ENCODE peak calls at places on chromosomes 5 and 9, in six cellular contexts. B is neural crest cell; R is DND-41; M is lung; E is CD4-positive, alpha-beta T cell; T is astrocyte of the cerebellum. K is an unnamed sample.

GRCh38 chr5:31186672-31187267 is 6.7 kb upstream of the CDH6 start:
- DNase-seq in B (no peak), E (no peak), R (no peak), T (peak; percentile 36), M (no peak), K (peak; percentile 45)

GRCh38 chr5:120771181-120771580 is 307.1 kb downstream of the PRR16 start:
- DNase-seq in M (no peak), T (no peak), B (no peak), E (no peak), R (no peak), K (no peak)

GRCh38 chr5:177469061-177469628 is 4.3 kb downstream of the DBN1 start:
- DNase-seq in T (no peak), E (no peak), M (no peak), R (no peak), B (peak; percentile 36), K (no peak)

GRCh38 chr5:15191012-15191411 is 309.0 kb upstream of the FBXL7 start:
- DNase-seq in M (no peak), T (no peak), E (no peak), R (no peak), B (no peak), K (no peak)

GRCh38 chr5:173012882-173013281 is 29.3 kb downstream of the ATP6V0E1 start:
- DNase-seq in E (no peak), R (no peak), M (peak; percentile 55), T (no peak), B (no peak), K (no peak)

GRCh38 chr5:159902444-159903121 is 13.7 kb upstream of the ADRA1B start:
- DNase-seq in E (no peak), B (no peak), R (no peak), T (no peak), M (no peak), K (no peak)

GRCh38 chr5:130323804-130324454 is 419.7 kb downstream of the CHSY3 start:
- DNase-seq in R (no peak), M (no peak), B (no peak), E (no peak), T (no peak), K (peak; percentile 10)

GRCh38 chr5:145237843-145238242 is 597.3 kb downstream of the PRELID2 start:
- DNase-seq in R (peak; percentile 30), M (no peak), E (no peak), B (peak; percentile 53), T (peak; percentile 9), K (peak; percentile 7)

GRCh38 chr5:4684946-4685345 is 455.2 kb upstream of the ADAMTS16 start:
- DNase-seq in B (no peak), M (no peak), E (no peak), T (no peak), R (no peak), K (no peak)

GRCh38 chr5:134153657-134154056 is 23.1 kb downstream of the SKP1 start:
- DNase-seq in M (no peak), E (no peak), R (no peak), T (no peak), B (no peak), K (no peak)

GRCh38 chr9:4126184-4126865 is 173.5 kb downstream of the GLIS3 start:
- DNase-seq in M (no peak), T (peak; percentile 86), E (no peak), R (no peak), B (no peak), K (no peak)

GRCh38 chr5:148090780-148091221 is 27.0 kb downstream of the SPINK5 start:
- DNase-seq in B (no peak), E (no peak), T (no peak), R (no peak), M (no peak), K (no peak)

GRCh38 chr5:113271015-113271414 is 163.8 kb downstream of the TSSK1B start:
- DNase-seq in E (no peak), R (no peak), M (no peak), B (no peak), T (no peak), K (no peak)

GRCh38 chr5:163309850-163310365 is 127.5 kb upstream of the CCNG1 start:
- DNase-seq in B (no peak), T (no peak), M (no peak), E (no peak), R (no peak), K (no peak)

GRCh38 chr5:125295405-125295872 is 549.0 kb upstream of the ZNF608 start:
- DNase-seq in B (no peak), T (peak; percentile 15), R (no peak), M (no peak), E (no peak), K (no peak)

GRCh38 chr9:124477211-124478013 is 27.2 kb downstream of the ADGRD2 start:
- DNase-seq in B (peak; percentile 39), T (no peak), R (no peak), M (no peak), E (no peak), K (no peak)

GRCh38 chr9:128084746-128085145 is 16.7 kb downstream of the SLC25A25 start:
- DNase-seq in B (no peak), E (no peak), T (no peak), M (no peak), R (no peak), K (no peak)

GRCh38 chr9:109246533-109246932 is 74.3 kb downstream of the EPB41L4B start:
- DNase-seq in R (no peak), E (no peak), M (no peak), B (no peak), T (no peak), K (no peak)

DNA sequence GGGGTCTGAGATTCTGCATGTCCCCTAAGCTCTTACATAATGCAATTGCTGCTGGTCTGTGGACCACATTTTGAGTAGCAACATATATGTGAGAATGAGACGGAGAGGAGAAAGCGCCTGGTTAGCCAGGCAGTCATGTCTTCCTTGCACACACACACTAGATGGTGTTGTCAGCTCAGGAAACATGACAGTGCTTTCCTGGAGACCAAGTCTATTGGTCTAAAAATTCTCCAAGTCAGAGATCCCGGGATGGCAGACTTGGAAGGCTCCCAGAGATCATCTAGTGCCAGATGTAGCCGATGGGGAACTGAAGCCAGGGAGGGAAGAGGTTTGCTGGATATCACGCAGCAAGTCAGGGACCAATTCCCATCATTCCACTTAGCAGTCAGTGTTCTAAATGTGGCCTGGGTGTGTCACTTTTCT is 53.4 kb downstream of the GALNT12 start:
- DNase-seq in M (peak; percentile 57), T (peak; percentile 58), E (no peak), B (no peak), R (no peak), K (no peak)
- TF ChIP-seq CTCF in M (peak; percentile 23), T (peak; percentile 63), E (no peak), B (peak; percentile 15), R (no peak), K (no peak)

GRCh38 chr5:138210985-138211384 is 2.1 kb downstream of the CDC23 start:
- DNase-seq in R (no peak), B (no peak), M (no peak), T (no peak), E (no peak), K (no peak)
- TF ChIP-seq CTCF in R (no peak), B (no peak), M (no peak), T (no peak), E (no peak), K (no peak)

GRCh38 chr5:80275347-80275746 is 19.5 kb upstream of the SERINC5 start:
- DNase-seq in B (no peak), R (peak; percentile 27), T (no peak), E (no peak), M (no peak), K (no peak)
- TF ChIP-seq CTCF in B (peak; percentile 56), R (peak; percentile 78), T (peak; percentile 71), E (peak; percentile 67), M (peak; percentile 12), K (peak; percentile 60)

GRCh38 chr9:122810306-122810946 is 10.5 kb downstream of the OR1K1 start:
- DNase-seq in R (peak; percentile 67), B (peak; percentile 71), M (peak; percentile 73), T (peak; percentile 59), E (peak; percentile 73), K (peak; percentile 80)
- TF ChIP-seq CTCF in R (peak; percentile 87), B (peak; percentile 92), M (peak; percentile 90), T (peak; percentile 59), E (peak; percentile 85), K (peak; percentile 86)

K was measured in GM13977.